ENCODE peak calls at places on chromosomes 3 and 15, in eight cellular contexts. N, U, I, G, P, B, M and D are unnamed samples.

GRCh38 chr3:52315977-52316764 is at the start of gene DNAH1:
- DNase-seq in G (no peak), N (no peak), M (no peak), U (no peak), I (peak), B (no peak), P (no peak), D (no peak)

GRCh38 chr3:140630866-140631265 is 47.0 kb upstream of the TRIM42 start:
- DNase-seq in P (no peak), U (no peak), B (no peak), G (no peak), I (no peak), N (no peak), M (no peak), D (no peak)

GRCh38 chr3:177197934-177198484 is 727 bp upstream of the TBL1XR1 start:
- DNase-seq in M (no peak), N (no peak), I (no peak), G (no peak), B (no peak), P (no peak), U (no peak), D (no peak)

GRCh38 chr15:69032703-69033373 is 18.3 kb downstream of the NOX5 start:
- DNase-seq in P (no peak), G (no peak), M (no peak), I (no peak), U (no peak), N (no peak), B (no peak), D (no peak)

GRCh38 chr3:194189243-194189791 is 53.4 kb downstream of the HES1 start:
- DNase-seq in B (no peak), M (no peak), U (no peak), G (no peak), I (no peak), P (no peak), N (peak), D (no peak)

GRCh38 chr15:79049416-79049815 is 41.2 kb downstream of the RASGRF1 start:
- DNase-seq in I (no peak), N (no peak), G (no peak), B (no peak), P (no peak), M (no peak), U (no peak), D (no peak)

GRCh38 chr3:52721002-52721741 is 15.3 kb downstream of the SPCS1 start:
- DNase-seq in I (no peak), M (peak), G (no peak), N (no peak), B (no peak), P (no peak), U (no peak), D (no peak)

GRCh38 chr3:169026543-169027181 is 636.9 kb downstream of the MECOM start:
- DNase-seq in N (no peak), P (no peak), M (no peak), G (peak), I (no peak), B (peak), U (no peak), D (peak)

GRCh38 chr3:89113887-89114840 is 6.7 kb downstream of the EPHA3 start:
- DNase-seq in M (peak), U (no peak), P (peak), I (peak), B (peak), N (peak), G (peak), D (peak)

GRCh38 chr3:136255672-136256406 is 5.7 kb downstream of the PCCB start:
- DNase-seq in P (peak), M (no peak), I (no peak), U (no peak), G (no peak), N (no peak), B (no peak), D (no peak)

GRCh38 chr3:102614580-102614979 is 179.8 kb downstream of the ZPLD1 start:
- DNase-seq in N (no peak), M (no peak), B (no peak), I (no peak), U (no peak), P (no peak), G (no peak), D (no peak)

GRCh38 chr3:145776782-145777408 is 384.1 kb downstream of the PLOD2 start:
- DNase-seq in P (no peak), I (no peak), N (peak), G (peak), M (no peak), U (no peak), B (peak), D (peak)

GRCh38 chr3:108882762-108883161 is 60.2 kb downstream of the TRAT1 start:
- DNase-seq in N (no peak), P (no peak), M (no peak), G (no peak), I (no peak), U (no peak), B (no peak), D (no peak)

GRCh38 chr3:69725994-69726571 is 13.2 kb upstream of the MITF start:
- DNase-seq in G (no peak), U (no peak), N (no peak), M (no peak), P (no peak), I (no peak), B (no peak), D (no peak)

GRCh38 chr15:101795455-101795854 is 7.9 kb upstream of the OR4F6 start:
- DNase-seq in G (no peak), P (no peak), N (no peak), U (no peak), B (peak), I (no peak), M (no peak), D (no peak)

GRCh38 chr3:42531470-42531869 is 29.0 kb downstream of the VIPR1 start:
- DNase-seq in B (no peak), P (no peak), G (no peak), I (no peak), M (no peak), N (no peak), U (no peak), D (no peak)

GRCh38 chr3:69320867-69321266 is 65.0 kb downstream of the FRMD4B start:
- DNase-seq in G (no peak), U (no peak), N (no peak), M (no peak), B (no peak), I (no peak), P (no peak), D (no peak)

GRCh38 chr3:4866841-4867240 is 112.4 kb upstream of the BHLHE40 start:
- DNase-seq in N (no peak), B (no peak), M (no peak), I (no peak), U (no peak), G (no peak), P (no peak), D (no peak)